ENCODE peak calls at places on chromosomes 4 and X, in ten cellular contexts. K is sciatic nerve; S is posterior vena cava; A is PC-3; T is esophagus squamous epithelium; H is HT1080; J is fibroblast of villous mesenchyme; B is brain microvascular endothelial cell; M is H4; V is activated CD4-positive, alpha-beta T cell treated with anti-CD3 and anti-CD28 coated beads, Interleukin-2, amount 10 ng/mL, durations not matched to agents 7 days and 5 days. E is an unnamed sample.

GRCh38 chrX:108735680-108736508 is 469 bp downstream of the IRS4 start:
- DNase-seq in K (no peak), S (peak), A (no peak), T (no peak), H (no peak), J (peak), B (no peak), M (peak), V (no peak), E (peak)

GRCh38 chr4:7799723-7800122 is 139.9 kb downstream of the AFAP1 start:
- DNase-seq in K (peak), S (peak), A (no peak), T (no peak), H (no peak), J (no peak), B (no peak), M (no peak), V (no peak), E (no peak)

GRCh38 chrX:109732780-109733657 is at the start of gene ACSL4:
- DNase-seq in K (peak), S (peak), A (peak), T (peak), H (peak), J (peak), B (peak), M (peak), V (peak), E (peak)

GRCh38 chr4:153612878-153613277 is 71.2 kb upstream of the TLR2 start:
- DNase-seq in K (no peak), S (no peak), A (no peak), T (no peak), H (no peak), J (no peak), B (no peak), M (no peak), V (no peak), E (no peak)

GRCh38 chr4:818106-818921 is 7.6 kb downstream of the CPLX1 start:
- DNase-seq in K (no peak), S (peak), A (no peak), T (no peak), H (no peak), J (no peak), B (no peak), M (no peak), V (no peak), E (no peak)

GRCh38 chr4:121278811-121279368 is 101.9 kb downstream of the QRFPR start:
- DNase-seq in K (no peak), S (no peak), A (no peak), T (no peak), H (peak), J (peak), B (peak), M (no peak), V (no peak), E (peak)

GRCh38 chr4:40321671-40322131 is 13.4 kb upstream of the CHRNA9 start:
- DNase-seq in K (no peak), S (no peak), A (no peak), T (no peak), H (peak), J (peak), B (peak), M (peak), V (no peak), E (peak)

GRCh38 chr4:153112071-153112460 is 92.2 kb upstream of the TRIM2 start:
- DNase-seq in K (no peak), S (peak), A (no peak), T (no peak), H (no peak), J (no peak), B (no peak), M (no peak), V (peak), E (no peak)

GRCh38 chrX:71181558-71181909 is 36.9 kb downstream of the NLGN3 start:
- DNase-seq in K (no peak), S (no peak), A (no peak), T (no peak), H (no peak), J (no peak), B (no peak), M (no peak), V (peak), E (no peak)

GRCh38 chr4:176340871-176341685 is 21.3 kb downstream of the SPCS3 start:
- DNase-seq in K (no peak), S (no peak), A (peak), T (no peak), H (peak), J (peak), B (peak), M (peak), V (peak), E (peak)

GRCh38 chr4:180949825-180950224 is 1293.4 kb upstream of the TENM3 start:
- DNase-seq in K (no peak), S (no peak), A (peak), T (no peak), H (peak), J (no peak), B (no peak), M (no peak), V (no peak), E (peak)

GRCh38 chr4:23234716-23235115 is 542.0 kb downstream of the GBA3 start:
- DNase-seq in K (no peak), S (no peak), A (peak), T (no peak), H (peak), J (no peak), B (no peak), M (no peak), V (no peak), E (peak)

GRCh38 chr4:77881460-77882295 is 19.0 kb downstream of the MRPL1 start:
- DNase-seq in K (no peak), S (no peak), A (peak), T (no peak), H (peak), J (peak), B (peak), M (peak), V (no peak), E (no peak)

GRCh38 chr4:127698789-127699200 is 31.4 kb upstream of the SLC25A31 start:
- DNase-seq in K (no peak), S (no peak), A (peak), T (no peak), H (peak), J (peak), B (peak), M (peak), V (no peak), E (peak)

GRCh38 chr4:175469519-175469918 is 342.5 kb downstream of the GPM6A start:
- DNase-seq in K (no peak), S (no peak), A (peak), T (no peak), H (peak), J (peak), B (peak), M (peak), V (no peak), E (peak)

GRCh38 chrX:69424161-69424560 is 80.0 kb upstream of the NALF2 start:
- DNase-seq in K (no peak), S (no peak), A (peak), T (no peak), H (no peak), J (peak), B (no peak), M (no peak), V (no peak), E (peak)

GRCh38 chrX:19625612-19626011 is 110.3 kb upstream of the MAP3K15 start:
- DNase-seq in K (no peak), S (no peak), A (peak), T (no peak), H (peak), J (no peak), B (no peak), M (no peak), V (no peak), E (peak)

GRCh38 chr4:126364290-126364978 is 1049.7 kb downstream of the FAT4 start:
- DNase-seq in K (no peak), S (no peak), A (no peak), T (no peak), H (no peak), J (peak), B (no peak), M (peak), V (no peak), E (no peak)

GRCh38 chr4:142083264-142083663 is 446.9 kb downstream of the IL15 start:
- DNase-seq in K (no peak), S (no peak), A (no peak), T (no peak), H (no peak), J (no peak), B (no peak), M (no peak), V (no peak), E (no peak)

GRCh38 chr4:89101256-89102161 is 9.8 kb upstream of the TIGD2 start:
- DNase-seq in K (no peak), S (peak), A (no peak), T (no peak), H (no peak), J (no peak), B (no peak), M (no peak), V (no peak), E (peak)

GRCh38 chr4:10006236-10006603 is 15.1 kb downstream of the SLC2A9 start:
- DNase-seq in K (no peak), S (no peak), A (peak), T (no peak), H (peak), J (peak), B (no peak), M (peak), V (no peak), E (peak)

GRCh38 chr4:70895846-70896435 is 6.2 kb upstream of the MOB1B start:
- DNase-seq in K (no peak), S (no peak), A (no peak), T (no peak), H (no peak), J (no peak), B (no peak), M (no peak), V (no peak), E (peak)

GRCh38 chrX:131704136-131704695 is 160.3 kb downstream of the OR13H1 start:
- DNase-seq in K (peak), S (peak), A (peak), T (peak), H (no peak), J (peak), B (peak), M (peak), V (no peak), E (peak)

GRCh38 chr4:145882594-145882993 is 56.0 kb downstream of the ZNF827 start:
- DNase-seq in K (no peak), S (no peak), A (no peak), T (no peak), H (no peak), J (no peak), B (no peak), M (no peak), V (no peak), E (no peak)

GRCh38 chr4:82376109-82376508 is 2.3 kb upstream of the HNRNPD start:
- DNase-seq in K (no peak), S (no peak), A (no peak), T (no peak), H (no peak), J (no peak), B (no peak), M (no peak), V (no peak), E (peak)

GRCh38 chr4:121597346-121597934 is 99.3 kb downstream of the ANXA5 start:
- DNase-seq in K (no peak), S (no peak), A (peak), T (no peak), H (peak), J (no peak), B (peak), M (peak), V (no peak), E (peak)

GRCh38 chr4:4985036-4985435 is 34.2 kb downstream of the CYTL1 start:
- DNase-seq in K (no peak), S (peak), A (no peak), T (no peak), H (no peak), J (no peak), B (no peak), M (no peak), V (no peak), E (no peak)

GRCh38 chrX:11244641-11245040 is 48.6 kb upstream of the AMELX start:
- DNase-seq in K (no peak), S (no peak), A (peak), T (no peak), H (no peak), J (peak), B (no peak), M (no peak), V (no peak), E (no peak)

GRCh38 chr4:24279911-24280375 is 304.4 kb downstream of the DHX15 start:
- DNase-seq in K (no peak), S (no peak), A (no peak), T (no peak), H (no peak), J (no peak), B (no peak), M (no peak), V (no peak), E (no peak)

GRCh38 chrX:18353931-18354368 is 538 bp downstream of the SCML2 start:
- DNase-seq in K (no peak), S (no peak), A (peak), T (no peak), H (no peak), J (no peak), B (no peak), M (no peak), V (peak), E (no peak)

GRCh38 chrX:8504451-8504850 is 39.8 kb downstream of the VCX3B start:
- DNase-seq in K (no peak), S (no peak), A (peak), T (no peak), H (peak), J (peak), B (peak), M (peak), V (no peak), E (peak)

GRCh38 chrX:8988456-8988855 is 45.5 kb downstream of the FAM9B start:
- DNase-seq in K (no peak), S (peak), A (peak), T (no peak), H (no peak), J (peak), B (peak), M (peak), V (no peak), E (peak)

GRCh38 chrX:24020280-24020876 is 6.6 kb downstream of the KLHL15 start:
- DNase-seq in K (no peak), S (no peak), A (no peak), T (no peak), H (no peak), J (no peak), B (no peak), M (no peak), V (no peak), E (no peak)

GRCh38 chr4:39312821-39313220 is 53.3 kb downstream of the RFC1 start:
- DNase-seq in K (no peak), S (no peak), A (no peak), T (no peak), H (no peak), J (no peak), B (no peak), M (no peak), V (no peak), E (no peak)

GRCh38 chr4:1075809-1076524 is 37.4 kb downstream of the RNF212 start:
- DNase-seq in K (no peak), S (no peak), A (no peak), T (no peak), H (no peak), J (no peak), B (no peak), M (no peak), V (no peak), E (peak)

GRCh38 chrX:83916525-83916924 is 55.6 kb downstream of the CYLC1 start:
- DNase-seq in K (no peak), S (no peak), A (peak), T (no peak), H (peak), J (no peak), B (no peak), M (peak), V (no peak), E (peak)

E was measured in kidney tubule cell.